ENCODE peak calls at places on chromosomes 3 and 15, in six cellular contexts. K, Z, M, S, N and I are unnamed samples. For H3K4me1, the result is how much of the 10 kb centered on the place peaks cover.

GRCh38 chr15:44879066-44879465 is 77.4 kb upstream of the TERB2 start:
- DNase-seq in K (no peak), Z (no peak), M (no peak), S (no peak), N (no peak), I (no peak)

GRCh38 chr3:180932819-180933218 is 20.3 kb downstream of the FXR1 start:
- DNase-seq in K (no peak), Z (no peak), M (no peak), S (no peak), N (no peak), I (no peak)

GRCh38 chr3:852033-852432 is 240.8 kb upstream of the CNTN6 start:
- DNase-seq in K (no peak), Z (peak), M (no peak), S (no peak), N (no peak), I (no peak)

GRCh38 chr3:124351430-124352142 is 359.7 kb upstream of the ROPN1 start:
- DNase-seq in K (no peak), Z (peak), M (peak), S (no peak), N (no peak), I (no peak)

GRCh38 chr3:127135241-127136023 is 57.5 kb upstream of the PRR23E start:
- DNase-seq in K (no peak), Z (peak), M (no peak), S (no peak), N (no peak), I (no peak)

GRCh38 chr15:42191610-42192346 is 16.3 kb downstream of the VPS39 start:
- DNase-seq in K (no peak), Z (no peak), M (no peak), S (no peak), N (no peak), I (no peak)

GRCh38 chr3:22431334-22431733 is 680.3 kb upstream of the ZNF385D start:
- DNase-seq in K (no peak), Z (no peak), M (no peak), S (no peak), N (no peak), I (no peak)

GRCh38 chr15:94476681-94477080 is 245.3 kb downstream of the MCTP2 start:
- DNase-seq in K (no peak), Z (no peak), M (no peak), S (no peak), N (no peak), I (no peak)

GRCh38 chr3:138282836-138283235 is 46.8 kb downstream of the NME9 start:
- DNase-seq in K (no peak), Z (no peak), M (no peak), S (no peak), N (no peak), I (no peak)

GRCh38 chr3:46866720-46867549 is 3.7 kb upstream of the MYL3 start:
- DNase-seq in K (no peak), Z (peak), M (peak), S (peak), N (peak), I (peak)

GRCh38 chr3:171428321-171428787 is 31.9 kb downstream of the TNIK start:
- DNase-seq in K (no peak), Z (peak), M (no peak), S (no peak), N (no peak), I (no peak)

GRCh38 chr3:166071-166470 is 30.5 kb upstream of the CHL1 start:
- DNase-seq in K (no peak), Z (no peak), M (no peak), S (no peak), N (no peak), I (no peak)

GRCh38 chr15:55685292-55685691 is 57.7 kb downstream of the PRTG start:
- DNase-seq in K (no peak), Z (no peak), M (no peak), S (no peak), N (no peak), I (no peak)

GRCh38 chr3:196108075-196108743 is 26.3 kb upstream of the TFRC start:
- DNase-seq in K (peak), Z (peak), M (no peak), S (no peak), N (no peak), I (no peak)

GRCh38 chr3:131630117-131630516 is 127.3 kb upstream of the MRPL3 start:
- DNase-seq in K (no peak), Z (no peak), M (no peak), S (no peak), N (no peak), I (no peak)

GRCh38 chr3:82281205-82281604 is 519.8 kb upstream of the GBE1 start:
- DNase-seq in K (no peak), Z (peak), M (no peak), S (no peak), N (no peak), I (no peak)

GRCh38 chr15:33126559-33127290 is 67.8 kb downstream of the FMN1 start:
- DNase-seq in K (no peak), Z (peak), M (peak), S (no peak), N (peak), I (no peak)

GRCh38 chr3:106611841-106612240 is 743.0 kb upstream of the CBLB start:
- DNase-seq in K (no peak), Z (no peak), M (no peak), S (no peak), N (no peak), I (no peak)

GRCh38 chr15:26648676-26649075 is 124.2 kb downstream of the GABRB3 start:
- DNase-seq in K (no peak), Z (no peak), M (no peak), S (no peak), N (no peak), I (no peak)

GRCh38 chr15:101807345-101807945 is 4.1 kb downstream of the OR4F6 start:
- DNase-seq in K (no peak), Z (no peak), M (no peak), S (no peak), N (no peak), I (no peak)

GRCh38 chr3:62318365-62318751 is 55.0 kb downstream of the FEZF2 start:
- DNase-seq in K (no peak), Z (no peak), M (no peak), S (no peak), N (no peak), I (no peak)

GRCh38 chr3:29454326-29454725 is 173.5 kb downstream of the RBMS3 start:
- DNase-seq in K (no peak), Z (no peak), M (no peak), S (no peak), N (no peak), I (no peak)

DNA sequence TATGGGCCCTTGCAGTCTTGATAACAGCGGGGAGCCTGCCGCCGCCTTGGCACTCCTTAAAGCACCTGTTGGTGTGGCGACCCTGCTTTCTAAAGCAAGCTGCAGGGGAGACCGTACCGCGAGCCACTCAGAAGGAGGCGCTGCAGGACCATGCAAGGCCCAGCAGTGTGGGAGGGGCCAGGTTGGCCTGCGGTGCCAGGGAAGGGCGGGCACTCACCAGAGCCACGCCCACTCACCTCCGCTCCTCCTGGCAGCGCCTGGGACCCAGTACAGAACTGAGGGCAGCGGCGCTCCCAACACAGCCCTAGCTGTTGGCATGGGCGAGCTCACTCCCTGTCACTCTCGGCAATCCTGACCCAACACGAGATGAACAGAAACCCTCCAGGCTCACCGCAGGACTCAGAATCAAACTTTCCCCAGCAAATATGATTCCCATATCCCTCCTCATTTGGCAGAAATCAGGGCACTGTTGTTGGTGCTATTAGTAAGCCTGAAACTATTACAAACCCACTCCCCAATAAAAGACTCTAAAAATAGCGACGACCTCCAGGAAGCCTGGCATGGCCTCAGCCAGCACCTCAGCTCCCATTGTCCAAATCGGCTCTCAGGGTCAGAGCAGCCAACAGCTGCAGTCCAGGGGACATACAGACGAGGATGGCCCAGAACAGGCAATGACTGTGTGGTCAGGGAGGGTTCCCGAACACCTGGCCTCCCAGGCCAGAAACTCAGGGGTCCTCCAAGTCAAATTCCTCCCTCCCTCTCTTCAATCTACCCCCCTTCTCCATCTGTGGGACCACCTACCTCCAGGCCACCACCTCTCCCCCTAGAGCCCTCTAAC is 77.2 kb downstream of the TBC1D2B start:
- DNase-seq in K (peak), Z (peak), M (peak), S (no peak), N (peak), I (peak)
- H3K4me1 ChIP-seq in K (under half), Z (under half), M (under half), S (under half), N (under half), I (under half)

GRCh38 chr3:49721861-49722781 is 1.6 kb downstream of the GMPPB start:
- DNase-seq in K (no peak), Z (no peak), M (no peak), S (peak), N (no peak), I (peak)

GRCh38 chr3:49723631-49724551 is at the start of gene GMPPB:
- DNase-seq in K (peak), Z (peak), M (peak), S (peak), N (peak), I (peak)

GRCh38 chr3:49724586-49724985 is 835 bp upstream of the GMPPB start:
- DNase-seq in K (no peak), Z (peak), M (no peak), S (no peak), N (peak), I (peak)

GRCh38 chr3:49722896-49723295 is 855 bp downstream of the GMPPB start:
- DNase-seq in K (no peak), Z (no peak), M (no peak), S (peak), N (no peak), I (peak)

GRCh38 chr3:49723301-49723630 is 485 bp downstream of the GMPPB start:
- DNase-seq in K (no peak), Z (peak), M (peak), S (peak), N (peak), I (peak)
- TF ChIP-seq POLR2AphosphoS5 in K (peak), Z (no peak), M (no peak), S (no peak), N (no peak), I (no peak)

GRCh38 chr15:39434751-39435238 is 146.1 kb upstream of the THBS1 start:
- DNase-seq in K (no peak), Z (peak), M (peak), S (no peak), N (no peak), I (no peak)
- H3K4me1 ChIP-seq in K (under half), Z (under half), M (half or more), S (under half), N (under half), I (under half)

DNA sequence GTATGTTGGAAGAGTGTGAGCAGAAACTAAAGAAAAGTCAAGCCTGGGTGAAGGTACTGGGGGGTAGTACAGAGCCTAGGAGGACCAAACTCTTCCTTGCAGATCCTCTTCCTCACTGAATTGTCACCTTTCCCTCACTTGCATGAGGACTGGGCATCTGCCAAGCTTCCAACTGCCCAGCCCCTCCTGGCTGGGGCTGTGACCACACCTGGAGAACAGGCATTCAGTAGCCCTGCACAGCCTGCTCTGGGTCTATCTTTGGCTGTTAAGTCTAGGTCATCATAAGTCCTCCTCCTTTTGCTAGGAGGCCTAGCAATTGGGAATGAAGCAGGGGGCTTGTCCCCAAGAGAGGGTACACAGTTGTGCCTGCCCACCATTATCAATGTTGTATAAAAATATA is 55.2 kb downstream of the CAPN7 start:
- DNase-seq in K (no peak), Z (no peak), M (no peak), S (no peak), N (peak), I (no peak)
- TF ChIP-seq POLR2AphosphoS5 in K (no peak), Z (no peak), M (no peak), S (no peak), N (no peak), I (peak)

GRCh38 chr3:152195206-152195605 is 73.5 kb upstream of the MBNL1 start:
- DNase-seq in K (no peak), Z (no peak), M (no peak), S (no peak), N (no peak), I (no peak)
- H3K4me1 ChIP-seq in K (under half), Z (under half), M (under half), S (under half), N (under half), I (under half)